ENCODE peak calls at places on chromosome 13, in seven cellular contexts. O, J, M, G, Q, H and V are unnamed samples.

GRCh38 chr13:87671824-87672603 is 843 bp downstream of the SLITRK5 start:
- DNase-seq in O (no peak), J (no peak), M (no peak), G (peak; percentile 9), Q (no peak), H (no peak), V (no peak)

GRCh38 chr13:73266640-73267180 is 207.9 kb downstream of the KLF5 start:
- DNase-seq in O (no peak), J (no peak), M (no peak), G (no peak), Q (no peak), H (no peak), V (no peak)

GRCh38 chr13:49348748-49349147 is 95.1 kb downstream of the CAB39L start:
- DNase-seq in O (no peak), J (no peak), M (no peak), G (no peak), Q (no peak), H (no peak), V (no peak)

GRCh38 chr13:51590966-51591627 is 6.8 kb downstream of the WDFY2 start:
- DNase-seq in O (peak; percentile 68), J (no peak), M (peak; percentile 44), G (peak; percentile 96), Q (no peak), H (peak; percentile 80), V (peak; percentile 68)

GRCh38 chr13:52599853-52600603 is 42.2 kb upstream of the HNRNPA1L2 start:
- DNase-seq in O (no peak), J (peak; percentile 22), M (peak; percentile 40), G (peak; percentile 67), Q (no peak), H (peak; percentile 35), V (peak; percentile 32)

GRCh38 chr13:51066091-51066831 is 44.8 kb downstream of the C13orf42 start:
- DNase-seq in O (peak; percentile 16), J (no peak), M (peak; percentile 57), G (peak; percentile 18), Q (no peak), H (peak; percentile 69), V (peak; percentile 71)

GRCh38 chr13:52010890-52011689 is at the start of gene ATP7B:
- DNase-seq in O (no peak), J (peak; percentile 6), M (peak; percentile 10), G (peak; percentile 42), Q (peak; percentile 25), H (peak; percentile 12), V (no peak)

GRCh38 chr13:47680752-47681151 is 320.3 kb downstream of the SUCLA2 start:
- DNase-seq in O (peak; percentile 46), J (no peak), M (no peak), G (peak; percentile 72), Q (no peak), H (peak; percentile 63), V (peak; percentile 21)

GRCh38 chr13:75802161-75802560 is 166.0 kb downstream of the LMO7 start:
- DNase-seq in O (no peak), J (no peak), M (no peak), G (no peak), Q (no peak), H (no peak), V (no peak)

GRCh38 chr13:66341978-66342377 is 888.2 kb downstream of the PCDH9 start:
- DNase-seq in O (no peak), J (no peak), M (no peak), G (no peak), Q (no peak), H (no peak), V (no peak)

DNA sequence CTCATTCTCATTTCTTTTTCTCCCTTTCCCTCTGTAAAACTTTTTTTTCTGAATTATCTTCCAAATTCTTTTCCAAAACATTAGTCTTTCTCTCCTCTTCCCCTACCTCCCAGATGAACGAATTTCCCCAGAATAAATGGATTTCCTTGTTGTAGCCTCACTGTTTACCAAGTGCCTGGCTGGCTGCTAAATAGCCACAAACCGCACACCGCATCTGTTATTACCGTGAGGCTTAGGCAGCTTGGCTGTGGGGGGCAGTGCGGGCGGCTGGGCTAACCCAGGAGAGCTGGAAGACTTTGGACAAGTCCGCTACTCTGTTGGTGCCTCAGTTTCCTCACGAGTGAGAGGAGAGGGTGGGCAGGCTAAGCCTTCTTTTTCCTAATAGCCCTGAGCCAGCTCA is 10.7 kb downstream of the IL17D start:
- DNase-seq in O (no peak), J (no peak), M (no peak), G (peak; percentile 83), Q (no peak), H (peak; percentile 63), V (no peak)
- H3K4me3 ChIP-seq in O (no peak overlapping the region), J (no peak overlapping the region), M (no peak overlapping the region), G (peak overlapping the region; percentile 69), Q (no peak overlapping the region), H (peak overlapping the region; percentile 13), V (no peak overlapping the region)

GRCh38 chr13:46529509-46529908 is 23.5 kb upstream of the LRCH1 start:
- DNase-seq in O (no peak), J (no peak), M (no peak), G (no peak), Q (no peak), H (no peak), V (no peak)
- TF ChIP-seq EZH2 in O (no peak), J (no peak), M (no peak), G (no peak), Q (no peak), H (no peak), V (no peak)

GRCh38 chr13:27160657-27161174 is 10.9 kb downstream of the USP12 start:
- DNase-seq in O (no peak), J (no peak), M (no peak), G (no peak), Q (no peak), H (no peak), V (no peak)

GRCh38 chr13:27158335-27158734 is 13.3 kb downstream of the USP12 start:
- DNase-seq in O (no peak), J (no peak), M (no peak), G (no peak), Q (no peak), H (no peak), V (no peak)

GRCh38 chr13:27161980-27162379 is 9.6 kb downstream of the USP12 start:
- DNase-seq in O (no peak), J (no peak), M (no peak), G (peak; percentile 36), Q (no peak), H (no peak), V (no peak)

GRCh38 chr13:27159806-27160563 is 11.6 kb downstream of the USP12 start:
- DNase-seq in O (no peak), J (no peak), M (no peak), G (no peak), Q (no peak), H (no peak), V (no peak)

DNA sequence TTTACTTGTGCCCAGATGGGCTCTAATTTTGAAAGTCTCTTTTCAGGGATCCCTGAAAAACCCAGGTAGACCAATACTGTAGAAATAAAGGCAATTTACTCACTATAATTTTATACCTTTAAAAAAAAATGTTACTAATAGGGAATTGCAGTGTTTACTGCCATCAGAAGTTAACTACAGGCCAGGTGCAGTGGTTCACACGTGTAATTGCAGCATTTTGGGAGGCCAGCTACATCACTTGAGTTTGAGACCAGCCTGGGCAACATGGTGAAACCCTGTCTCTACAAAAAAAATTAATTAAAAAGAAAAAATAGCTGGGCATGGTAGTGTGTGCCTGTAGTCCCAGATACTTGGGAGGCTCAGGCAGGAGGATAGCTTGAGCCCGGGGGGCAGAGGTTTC is 10.2 kb downstream of the USP12 start:
- DNase-seq in O (no peak), J (no peak), M (no peak), G (no peak), Q (no peak), H (no peak), V (no peak)
- H3K4me1 ChIP-seq in O (no peaks in the 10 kb centered on the region), J (no peaks in the 10 kb centered on the region), M (no peaks in the 10 kb centered on the region), G (no peaks in the 10 kb centered on the region), Q (no peaks in the 10 kb centered on the region), H (no peaks in the 10 kb centered on the region), V (no peaks in the 10 kb centered on the region)

DNA sequence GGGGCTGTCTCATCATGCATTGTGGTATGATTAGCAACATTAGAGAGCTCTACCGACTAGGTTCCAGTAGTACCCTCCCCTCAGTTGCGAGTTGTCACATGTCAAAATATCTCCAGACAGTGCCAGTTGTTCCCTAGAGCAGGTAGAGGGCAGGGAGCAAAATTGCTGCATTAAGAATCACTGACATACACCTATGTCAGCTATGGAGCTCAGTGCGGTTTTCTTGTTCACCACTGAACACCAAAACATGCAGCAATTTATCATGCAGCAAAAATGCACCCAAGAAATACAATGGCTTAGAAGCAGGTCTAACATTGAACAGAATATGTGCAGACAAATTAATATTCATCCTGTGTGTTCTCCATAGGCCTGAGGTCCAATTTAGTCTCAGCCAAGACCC is 186.9 kb upstream of the STARD13 start:
- DNase-seq in O (no peak), J (no peak), M (no peak), G (no peak), Q (no peak), H (peak; percentile 66), V (peak; percentile 51)
- H3K4me3 ChIP-seq in O (no peak overlapping the region), J (no peak overlapping the region), M (no peak overlapping the region), G (no peak overlapping the region), Q (no peak overlapping the region), H (no peak overlapping the region), V (no peak overlapping the region)

GRCh38 chr13:110309159-110309476 is 2.0 kb downstream of the COL4A2 start:
- DNase-seq in O (no peak), J (no peak), M (no peak), G (no peak), Q (no peak), H (no peak), V (no peak)

GRCh38 chr13:110306960-110307696 is at the start of the genes COL4A1 and COL4A2:
- DNase-seq in O (peak; percentile 65), J (no peak), M (peak; percentile 66), G (peak; percentile 79), Q (no peak), H (peak; percentile 80), V (peak; percentile 75)

GRCh38 chr13:110308377-110309158 is 1.5 kb downstream of the COL4A2 start:
- DNase-seq in O (peak; percentile 53), J (no peak), M (peak; percentile 62), G (peak; percentile 73), Q (no peak), H (peak; percentile 73), V (peak; percentile 67)

GRCh38 chr13:110306340-110306959 is 507 bp downstream of the COL4A1 start:
- DNase-seq in O (no peak), J (no peak), M (peak; percentile 59), G (peak; percentile 57), Q (no peak), H (peak; percentile 57), V (no peak)

GRCh38 chr13:110307697-110308376 is 753 bp downstream of the COL4A2 start:
- DNase-seq in O (no peak), J (no peak), M (peak; percentile 60), G (peak; percentile 70), Q (no peak), H (peak; percentile 64), V (peak; percentile 62)
- TF ChIP-seq EZH2 in O (no peak), J (no peak), M (no peak), G (no peak), Q (no peak), H (no peak), V (no peak)

GRCh38 chr13:111203742-111204386 is 88.8 kb downstream of the ARHGEF7 start:
- DNase-seq in O (no peak), J (no peak), M (peak; percentile 38), G (no peak), Q (no peak), H (no peak), V (no peak)
- H3K4me1 ChIP-seq in O (no peaks in the 10 kb centered on the region), J (peaks cover 21% of the 10 kb centered on the region), M (peaks cover 33% of the 10 kb centered on the region), G (peaks cover 26% of the 10 kb centered on the region), Q (peaks cover 58% of the 10 kb centered on the region), H (peaks cover 12% of the 10 kb centered on the region), V (peaks cover 8% of the 10 kb centered on the region)